ENCODE peak calls at places on chromosomes 16 and 17, in seven cellular contexts. M is ascending aorta, D is progenitor cell of endocrine pancreas, A is astrocyte, X is psoas muscle, T is Calu3, R is right lobe of liver. P is an unnamed sample.
A peak's percentile ranks its signal among the peaks of the same experiment; 100 is the strongest.

GRCh38 chr17:50207318-50207717 is 5.9 kb upstream of the COL1A1 start:
- DNase-seq in R (no peak), T (no peak), D (no peak), M (peak; percentile 59), X (no peak), A (no peak), P (no peak)

GRCh38 chr16:58418026-58418425 is 25.8 kb downstream of the GINS3 start:
- DNase-seq in M (no peak), T (no peak), A (no peak), R (no peak), D (no peak), X (no peak), P (no peak)

GRCh38 chr16:56325956-56326355 is 99.4 kb downstream of the AMFR start:
- DNase-seq in D (no peak), T (no peak), M (no peak), X (no peak), R (no peak), A (no peak), P (no peak)

GRCh38 chr16:13093676-13094075 is 192.3 kb downstream of the SHISA9 start:
- DNase-seq in D (no peak), T (no peak), X (no peak), A (no peak), R (no peak), M (no peak), P (peak; percentile 3)

GRCh38 chr17:79833744-79834574 is 5.3 kb downstream of the CBX4 start:
- DNase-seq in D (no peak), M (no peak), A (no peak), T (no peak), R (no peak), X (no peak), P (no peak)

GRCh38 chr17:64662774-64663367 is 764 bp upstream of the SMURF2 start:
- DNase-seq in D (no peak), T (no peak), A (no peak), X (no peak), M (no peak), R (no peak), P (no peak)

GRCh38 chr16:4388275-4389021 is 16.8 kb downstream of the VASN start:
- DNase-seq in M (peak; percentile 94), X (no peak), R (no peak), D (no peak), A (no peak), T (no peak), P (peak; percentile 57)

GRCh38 chr17:49869038-49869374 is 21.1 kb upstream of the TAC4 start:
- DNase-seq in M (no peak), A (no peak), R (no peak), T (no peak), X (no peak), D (no peak), P (no peak)

GRCh38 chr17:55664287-55664686 is 58.4 kb downstream of the TMEM100 start:
- DNase-seq in T (no peak), R (no peak), A (no peak), M (no peak), X (no peak), D (no peak), P (no peak)

GRCh38 chr16:26735521-26735920 is 331.2 kb upstream of the C16orf82 start:
- DNase-seq in A (no peak), R (no peak), D (no peak), T (no peak), M (no peak), X (no peak), P (no peak)

GRCh38 chr16:56279132-56279531 is 87.8 kb downstream of the GNAO1 start:
- DNase-seq in D (no peak), A (no peak), R (no peak), X (no peak), M (no peak), T (peak; percentile 59), P (no peak)

GRCh38 chr17:80922580-80923160 is 69.0 kb upstream of the CHMP6 start:
- DNase-seq in X (no peak), A (no peak), T (no peak), R (no peak), D (no peak), M (no peak), P (no peak)

GRCh38 chr17:76151896-76152454 is 10.9 kb upstream of the FOXJ1 start:
- DNase-seq in X (no peak), A (no peak), M (no peak), D (no peak), T (no peak), R (peak; percentile 36), P (no peak)

GRCh38 chr17:82933911-82934310 is 94.1 kb upstream of the ZNF750 start:
- DNase-seq in M (peak; percentile 40), T (no peak), X (peak; percentile 4), D (no peak), A (no peak), R (peak; percentile 38), P (no peak)

GRCh38 chr17:75084039-75084660 is 3.6 kb upstream of the SLC16A5 start:
- DNase-seq in M (no peak), T (no peak), X (no peak), D (no peak), R (peak; percentile 89), A (no peak), P (no peak)

GRCh38 chr17:82458885-82459424 is 414 bp downstream of the NARF start:
- DNase-seq in R (no peak), X (no peak), A (peak; percentile 16), M (no peak), T (no peak), D (no peak), P (peak; percentile 23)

GRCh38 chr17:28957992-28958355 is 6.7 kb upstream of the PHF12 start:
- DNase-seq in T (no peak), X (no peak), M (no peak), D (no peak), A (no peak), R (no peak), P (no peak)

GRCh38 chr16:228917-229730 is at the start of gene LUC7L:
- DNase-seq in M (peak; percentile 92), X (peak; percentile 91), R (peak; percentile 90), A (peak; percentile 75), D (peak; percentile 73), T (peak; percentile 93), P (peak; percentile 80)

GRCh38 chr17:17017343-17018014 is 24.8 kb upstream of the MPRIP start:
- DNase-seq in T (no peak), X (no peak), D (no peak), M (no peak), R (peak; percentile 34), A (no peak), P (no peak)

GRCh38 chr17:1545618-1546017 is 17.0 kb downstream of the PITPNA start:
- DNase-seq in A (no peak), R (peak; percentile 65), M (no peak), T (no peak), D (no peak), X (no peak), P (no peak)

GRCh38 chr16:3587547-3588110 is 10.4 kb upstream of the NLRC3 start:
- DNase-seq in A (no peak), R (no peak), T (no peak), X (no peak), D (no peak), M (no peak), P (no peak)

GRCh38 chr16:2595376-2596200 is 57.8 kb downstream of the PDPK1 start:
- DNase-seq in D (no peak), A (no peak), T (no peak), M (no peak), R (no peak), X (no peak), P (no peak)

GRCh38 chr16:21197621-21198020 is 13.8 kb downstream of the ZP2 start:
- DNase-seq in D (no peak), A (no peak), T (no peak), X (no peak), R (no peak), M (no peak), P (no peak)

GRCh38 chr17:51640108-51640622 is 379.8 kb downstream of the UTP18 start:
- DNase-seq in R (no peak), X (no peak), M (no peak), A (no peak), D (no peak), T (no peak), P (no peak)

GRCh38 chr17:9917131-9917530 is 12.1 kb upstream of the RCVRN start:
- DNase-seq in A (no peak), R (no peak), D (no peak), T (no peak), X (no peak), M (no peak), P (no peak)

GRCh38 chr16:49560018-49560830 is 186.6 kb downstream of the C16orf78 start:
- DNase-seq in A (peak; percentile 82), T (no peak), X (peak; percentile 43), D (no peak), R (no peak), M (no peak), P (no peak)

GRCh38 chr17:19377602-19378415 is 489 bp upstream of the MAPK7 start:
- DNase-seq in A (peak; percentile 96), X (peak; percentile 99), R (peak; percentile 99), T (peak; percentile 94), M (peak; percentile 99), D (peak; percentile 99), P (peak; percentile 99)
- TF ChIP-seq CTCF in A (no peak), X (no peak), R (no peak), T (no peak), M (no peak), D (no peak), P (no peak)

GRCh38 chr16:68972720-68973119 is 129.4 kb downstream of the TANGO6 start:
- DNase-seq in A (peak; percentile 70), T (peak; percentile 4), D (no peak), R (no peak), X (no peak), M (no peak), P (peak; percentile 59)
- TF ChIP-seq CTCF in A (peak; percentile 24), T (no peak), D (peak; percentile 18), R (no peak), X (no peak), M (no peak), P (peak; percentile 60)

GRCh38 chr17:59387351-59388069 is 56.1 kb downstream of the YPEL2 start:
- DNase-seq in A (no peak), T (no peak), M (no peak), X (no peak), D (no peak), R (no peak), P (no peak)
- TF ChIP-seq CTCF in A (no peak), T (no peak), M (no peak), X (no peak), D (no peak), R (no peak), P (no peak)

GRCh38 chr16:81349608-81350305 is 35.0 kb downstream of the GAN start:
- DNase-seq in M (no peak), R (no peak), D (no peak), A (peak; percentile 64), X (no peak), T (no peak), P (no peak)

GRCh38 chr16:81353895-81354294 is 39.1 kb downstream of the GAN start:
- DNase-seq in X (no peak), D (no peak), T (no peak), A (no peak), R (no peak), M (no peak), P (no peak)

GRCh38 chr16:81347425-81347824 is 32.7 kb downstream of the GAN start:
- DNase-seq in T (no peak), M (no peak), R (no peak), X (no peak), A (no peak), D (no peak), P (no peak)

DNA sequence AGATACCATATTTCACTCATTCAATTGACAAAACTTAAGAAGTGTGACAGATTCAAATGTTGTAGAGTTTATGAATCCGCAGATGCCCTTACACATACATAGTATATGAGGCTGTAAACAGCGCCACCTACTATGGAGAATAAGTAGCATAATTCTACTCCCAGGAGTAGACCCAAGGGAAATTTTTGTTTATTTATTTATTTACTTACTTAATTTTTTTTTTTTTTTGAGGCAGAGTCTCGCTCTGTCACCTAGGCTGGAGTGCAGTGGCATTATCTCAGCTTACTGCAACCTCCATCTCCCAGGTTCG is 35.5 kb downstream of the GAN start:
- DNase-seq in T (no peak), D (no peak), R (no peak), A (no peak), M (no peak), X (no peak), P (peak; percentile 3)
- TF ChIP-seq CTCF in T (no peak), D (no peak), R (no peak), A (no peak), M (no peak), X (no peak), P (no peak)

P was measured in AG10803.